ENCODE peak calls at places on chromosomes 3 and 15, in eight cellular contexts. E is OCI-LY7; O is testis; P is heart left ventricle; Y is tibial artery; H is CD8-positive, alpha-beta T cell; C is GM12865; S is NT2/D1. I is an unnamed sample.

GRCh38 chr15:67838789-67839332 is 984 bp downstream of the RNU6-1 start:
- DNase-seq in E (no peak), O (peak; percentile 79), P (no peak), Y (peak; percentile 86), H (no peak), C (no peak), S (no peak), I (peak; percentile 56)

GRCh38 chr3:185337231-185337816 is 25.6 kb upstream of the MAP3K13 start:
- DNase-seq in E (no peak), O (no peak), P (no peak), Y (no peak), H (no peak), C (no peak), S (no peak), I (no peak)

GRCh38 chr15:57079446-57079845 is 161.0 kb downstream of the TCF12 start:
- DNase-seq in E (no peak), O (no peak), P (no peak), Y (no peak), H (no peak), C (no peak), S (no peak), I (no peak)

GRCh38 chr3:97793415-97794019 is 28.3 kb upstream of the CRYBG3 start:
- DNase-seq in E (peak; percentile 53), O (no peak), P (no peak), Y (no peak), H (no peak), C (peak; percentile 69), S (peak; percentile 13), I (no peak)

GRCh38 chr3:105304487-105304886 is 62.2 kb upstream of the ALCAM start:
- DNase-seq in E (no peak), O (no peak), P (no peak), Y (no peak), H (no peak), C (no peak), S (no peak), I (no peak)

GRCh38 chr3:34683851-34684250 is 885.4 kb downstream of the PDCD6IP start:
- DNase-seq in E (peak; percentile 59), O (peak; percentile 80), P (peak; percentile 61), Y (peak; percentile 71), H (peak; percentile 33), C (peak; percentile 61), S (peak; percentile 42), I (peak; percentile 64)

GRCh38 chr3:113629941-113630340 is 66.5 kb downstream of the USF3 start:
- DNase-seq in E (no peak), O (no peak), P (no peak), Y (no peak), H (no peak), C (no peak), S (no peak), I (no peak)

GRCh38 chr15:78767331-78767951 is 43.8 kb downstream of the ADAMTS7 start:
- DNase-seq in E (peak; percentile 23), O (no peak), P (no peak), Y (peak; percentile 67), H (no peak), C (no peak), S (no peak), I (peak; percentile 40)

GRCh38 chr3:21326704-21327103 is 424.3 kb downstream of the ZNF385D start:
- DNase-seq in E (no peak), O (no peak), P (no peak), Y (no peak), H (no peak), C (no peak), S (no peak), I (no peak)

GRCh38 chr3:21331321-21331720 is 419.7 kb downstream of the ZNF385D start:
- DNase-seq in E (no peak), O (no peak), P (no peak), Y (no peak), H (no peak), C (no peak), S (no peak), I (no peak)

GRCh38 chr3:21330293-21330692 is 420.7 kb downstream of the ZNF385D start:
- DNase-seq in E (no peak), O (no peak), P (no peak), Y (no peak), H (no peak), C (peak; percentile 39), S (no peak), I (no peak)

DNA sequence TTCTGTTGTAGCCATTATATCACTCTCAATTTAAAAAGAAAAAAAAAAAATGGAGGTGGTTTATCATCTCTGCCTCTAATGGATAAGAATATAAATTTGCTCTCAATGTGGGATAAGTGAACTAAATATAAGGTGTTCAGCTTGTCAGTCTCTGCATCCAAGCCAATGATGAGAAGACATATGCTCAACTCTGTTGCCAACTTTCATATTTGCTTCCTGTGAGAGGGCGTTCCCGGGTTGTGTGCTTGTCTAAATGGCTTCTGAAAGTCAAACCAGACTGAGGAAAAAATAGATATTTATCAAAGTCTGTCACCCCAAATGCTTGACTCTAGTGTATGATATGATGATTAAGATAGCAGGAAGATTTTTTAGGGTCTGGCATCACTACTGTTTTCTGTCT is 422.0 kb downstream of the ZNF385D start:
- DNase-seq in E (no peak), O (no peak), P (no peak), Y (no peak), H (no peak), C (no peak), S (no peak), I (no peak)
- H3K4me3 ChIP-seq in E (no peak overlapping the region), O (no peak overlapping the region), P (no peak overlapping the region), Y (no peak overlapping the region), H (no peak overlapping the region), C (no peak overlapping the region), S (no peak overlapping the region), I (no peak overlapping the region)

DNA sequence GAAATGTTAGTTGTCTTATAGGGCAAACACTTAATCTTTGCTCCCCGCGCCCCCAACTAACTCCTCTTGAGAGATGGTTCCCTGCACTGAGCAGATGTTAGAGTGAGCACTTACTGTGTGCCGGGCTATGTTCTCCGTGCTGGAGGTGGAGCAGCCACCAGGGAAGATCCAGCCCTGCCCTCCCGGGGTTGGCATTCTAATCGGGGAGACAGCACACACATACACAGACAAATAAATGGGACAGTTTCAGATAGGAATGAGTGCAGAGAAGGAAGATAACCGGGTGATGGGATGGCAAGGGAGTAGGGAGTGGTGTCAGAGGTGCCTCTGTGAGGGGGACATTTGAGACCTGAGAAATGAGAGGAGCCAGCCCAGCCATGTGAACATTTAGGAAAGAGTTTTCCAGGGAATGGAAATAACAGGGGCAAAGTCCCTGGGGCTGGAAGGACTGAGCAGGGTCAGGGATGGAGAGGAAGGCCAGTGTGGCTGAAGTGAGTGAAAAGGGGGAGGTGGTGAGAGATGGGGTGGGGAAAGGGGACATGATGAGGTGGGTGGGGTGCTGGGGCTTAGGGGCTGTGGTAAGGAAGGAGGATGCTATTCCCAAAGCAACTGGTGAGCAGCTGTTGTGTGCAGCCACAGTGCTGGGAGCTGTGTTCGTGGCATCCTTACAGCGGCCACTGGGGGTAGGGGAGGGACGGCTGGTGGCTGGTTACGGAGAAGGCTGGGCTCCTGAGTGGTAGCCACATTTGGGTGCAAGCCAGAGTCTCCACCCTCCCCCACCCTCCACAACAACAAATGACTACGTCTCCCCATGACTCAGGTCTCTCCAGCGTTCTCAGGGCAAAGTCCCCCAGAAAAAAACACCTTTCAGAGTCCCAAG is 15.4 kb upstream of the FGD5 start:
- DNase-seq in E (no peak), O (no peak), P (no peak), Y (peak; percentile 64), H (no peak), C (no peak), S (no peak), I (no peak)
- H3K4me3 ChIP-seq in E (no peak overlapping the region), O (no peak overlapping the region), P (no peak overlapping the region), Y (no peak overlapping the region), H (no peak overlapping the region), C (no peak overlapping the region), S (no peak overlapping the region), I (no peak overlapping the region)

GRCh38 chr3:159850481-159850880 is 138.2 kb upstream of the IL12A start:
- DNase-seq in E (no peak), O (no peak), P (no peak), Y (no peak), H (no peak), C (no peak), S (no peak), I (no peak)

GRCh38 chr3:159846255-159846654 is 142.4 kb upstream of the IL12A start:
- DNase-seq in E (no peak), O (no peak), P (no peak), Y (no peak), H (no peak), C (no peak), S (no peak), I (no peak)

GRCh38 chr3:159844801-159845261 is 143.8 kb upstream of the IL12A start:
- DNase-seq in E (no peak), O (no peak), P (no peak), Y (no peak), H (no peak), C (no peak), S (no peak), I (no peak)

GRCh38 chr3:159845737-159846136 is 142.9 kb upstream of the IL12A start:
- DNase-seq in E (no peak), O (no peak), P (no peak), Y (no peak), H (no peak), C (no peak), S (no peak), I (no peak)

GRCh38 chr3:159848348-159849118 is 140.1 kb upstream of the IL12A start:
- DNase-seq in E (no peak), O (no peak), P (peak; percentile 68), Y (no peak), H (no peak), C (no peak), S (no peak), I (no peak)
- H3K4me3 ChIP-seq in E (no peak overlapping the region), O (no peak overlapping the region), P (no peak overlapping the region), Y (no peak overlapping the region), H (no peak overlapping the region), C (no peak overlapping the region), S (no peak overlapping the region), I (peak overlapping the region; percentile 24)

GRCh38 chr3:141052570-141053069 is 1.5 kb downstream of the SPSB4 start:
- DNase-seq in E (no peak), O (no peak), P (peak; percentile 54), Y (no peak), H (no peak), C (no peak), S (no peak), I (no peak)

GRCh38 chr3:141050576-141050912 is 603 bp upstream of the SPSB4 start:
- DNase-seq in E (no peak), O (no peak), P (no peak), Y (no peak), H (no peak), C (no peak), S (no peak), I (no peak)

GRCh38 chr3:141049681-141050080 is 1.5 kb upstream of the SPSB4 start:
- DNase-seq in E (no peak), O (no peak), P (no peak), Y (no peak), H (no peak), C (no peak), S (no peak), I (no peak)

GRCh38 chr3:141050913-141051632 is at the start of gene SPSB4:
- DNase-seq in E (no peak), O (peak; percentile 50), P (peak; percentile 79), Y (no peak), H (no peak), C (no peak), S (peak; percentile 87), I (no peak)

DNA sequence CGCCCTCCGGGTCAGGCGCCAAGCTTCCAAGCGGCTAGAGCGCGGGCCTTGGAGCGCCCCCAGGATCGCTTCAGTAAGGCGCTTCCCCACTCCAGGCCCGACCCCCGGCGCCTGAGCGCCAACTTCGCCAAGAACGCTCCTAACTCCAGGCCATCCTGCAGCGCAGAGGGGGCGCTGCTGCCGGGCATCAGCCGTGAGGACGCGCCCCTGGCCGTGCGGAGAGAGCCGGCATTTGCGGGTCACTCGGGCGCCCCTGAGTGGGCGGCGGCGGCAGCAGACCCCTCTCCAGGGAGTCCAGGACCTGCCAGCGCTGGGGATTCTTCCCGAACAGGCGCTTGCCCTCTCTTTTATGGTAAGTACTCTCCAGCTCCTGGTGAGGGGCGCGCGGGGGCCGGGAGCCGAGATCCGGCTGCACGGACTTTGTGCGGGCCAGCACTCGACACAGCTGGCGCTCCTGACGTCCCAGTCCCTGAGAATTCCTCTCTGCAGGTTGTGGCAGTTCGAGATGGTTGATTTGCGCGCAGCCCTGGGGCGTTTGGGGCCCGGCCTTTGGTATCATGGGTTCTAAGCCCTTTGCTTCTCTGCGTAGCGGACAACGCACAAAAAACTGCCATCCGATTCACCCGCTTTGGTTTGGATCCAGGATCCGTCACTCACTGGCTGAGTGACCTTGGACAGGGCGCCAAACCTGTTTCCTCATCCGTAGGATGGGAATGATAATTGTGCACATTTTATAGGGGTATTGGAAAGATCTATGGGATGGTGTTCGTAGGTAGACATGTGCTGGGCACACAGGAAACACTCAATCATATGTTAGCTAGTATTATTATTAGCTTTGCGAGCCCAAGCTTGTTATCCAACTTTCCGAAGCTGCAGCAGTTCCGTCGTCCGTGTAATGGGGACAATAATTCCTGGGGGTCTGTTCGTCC is 758 bp downstream of the SPSB4 start:
- DNase-seq in E (no peak), O (no peak), P (peak; percentile 46), Y (no peak), H (no peak), C (no peak), S (no peak), I (no peak)
- H3K4me3 ChIP-seq in E (no peak overlapping the region), O (peak overlapping the region; percentile 30), P (peak overlapping the region; percentile 72), Y (peak overlapping the region; percentile 58), H (no peak overlapping the region), C (no peak overlapping the region), S (peak overlapping the region; percentile 64), I (peak overlapping the region; percentile 59)